ENCODE peak calls at places on chromosomes 6 and 20, in ten cellular contexts. F, A, X, J, G, S, D, H, V and Y are unnamed samples.
A peak's percentile ranks its signal among the peaks of the same experiment; 100 is the strongest.

GRCh38 chr6:131290955-131291354 is 155.7 kb downstream of the AKAP7 start:
- DNase-seq in A (no peak), H (no peak), X (no peak), F (no peak), S (no peak), J (no peak), V (no peak), D (no peak), G (no peak), Y (no peak)

GRCh38 chr20:3727333-3728035 is 5.0 kb upstream of the HSPA12B start:
- DNase-seq in J (peak; percentile 66), A (no peak), V (no peak), F (no peak), D (no peak), G (no peak), H (no peak), X (no peak), S (no peak), Y (no peak)

GRCh38 chr6:56911847-56912246 is 43.1 kb upstream of the BEND6 start:
- DNase-seq in F (no peak), D (peak; percentile 59), S (no peak), A (no peak), X (no peak), G (no peak), J (peak; percentile 86), V (no peak), H (peak; percentile 39), Y (peak; percentile 37)

GRCh38 chr6:134323294-134323693 is 5.4 kb upstream of the SGK1 start:
- DNase-seq in A (no peak), J (no peak), X (no peak), F (no peak), G (no peak), D (no peak), S (no peak), V (no peak), H (no peak), Y (no peak)

GRCh38 chr6:113584767-113585166 is 272.4 kb upstream of the MARCKS start:
- DNase-seq in V (no peak), G (no peak), A (no peak), S (no peak), H (no peak), X (no peak), F (no peak), J (no peak), D (no peak), Y (no peak)

GRCh38 chr6:142374965-142375733 is 73.3 kb downstream of the ADGRG6 start:
- DNase-seq in H (peak; percentile 86), V (no peak), A (no peak), D (peak; percentile 79), X (no peak), S (no peak), J (peak; percentile 91), F (no peak), G (no peak), Y (peak; percentile 83)

GRCh38 chr6:72622094-72622540 is 253 bp downstream of the KCNQ5 start:
- DNase-seq in V (no peak), A (peak; percentile 35), S (peak; percentile 26), F (peak; percentile 42), G (no peak), D (no peak), H (peak; percentile 34), J (peak; percentile 48), X (peak; percentile 58), Y (no peak)

GRCh38 chr6:112234596-112234995 is 19.8 kb downstream of the LAMA4 start:
- DNase-seq in X (no peak), F (no peak), H (no peak), J (peak; percentile 87), S (no peak), A (no peak), G (no peak), V (no peak), D (peak; percentile 57), Y (no peak)

GRCh38 chr6:5763407-5763806 is 243.3 kb downstream of the NRN1 start:
- DNase-seq in D (no peak), F (no peak), G (no peak), X (no peak), J (peak; percentile 23), V (no peak), S (no peak), H (no peak), A (no peak), Y (no peak)

GRCh38 chr6:56046576-56046975 is 171.2 kb upstream of the BMP5 start:
- DNase-seq in A (peak; percentile 25), H (peak; percentile 1), V (no peak), D (peak; percentile 82), F (no peak), X (no peak), G (no peak), S (no peak), J (peak; percentile 83), Y (peak; percentile 97)

GRCh38 chr6:119129148-119129967 is 50.9 kb upstream of the FAM184A start:
- DNase-seq in S (no peak), G (peak; percentile 73), H (peak; percentile 55), J (peak; percentile 75), D (peak; percentile 78), V (no peak), F (no peak), A (no peak), X (no peak), Y (peak; percentile 57)

GRCh38 chr20:840858-841567 is 7.5 kb downstream of the FAM110A start:
- DNase-seq in D (peak; percentile 18), X (peak; percentile 56), A (peak; percentile 70), S (no peak), H (no peak), F (no peak), G (no peak), V (no peak), J (no peak), Y (no peak)

GRCh38 chr6:28969129-28969528 is 36.0 kb downstream of the ZNF311 start:
- DNase-seq in S (no peak), A (no peak), F (no peak), X (no peak), H (no peak), D (no peak), V (no peak), J (no peak), G (no peak), Y (no peak)

GRCh38 chr20:62887147-62887859 is 25.7 kb upstream of the TCFL5 start:
- DNase-seq in F (no peak), S (no peak), A (peak; percentile 67), H (peak; percentile 54), G (peak; percentile 53), J (peak; percentile 83), X (no peak), V (no peak), D (peak; percentile 99), Y (peak; percentile 96)

GRCh38 chr6:118748311-118749062 is 97.1 kb upstream of the CEP85L start:
- DNase-seq in S (peak; percentile 37), A (no peak), D (peak; percentile 31), V (peak; percentile 32), J (peak; percentile 78), G (no peak), F (no peak), X (no peak), H (no peak), Y (no peak)

GRCh38 chr20:3651204-3651970 is 11.8 kb downstream of the GFRA4 start:
- DNase-seq in S (no peak), F (no peak), H (no peak), G (no peak), A (peak; percentile 19), V (no peak), D (no peak), X (peak; percentile 34), J (no peak), Y (no peak)

GRCh38 chr20:10837901-10838300 is 164.1 kb upstream of the JAG1 start:
- DNase-seq in G (no peak), F (no peak), D (peak; percentile 15), V (no peak), S (no peak), A (no peak), H (no peak), X (no peak), J (no peak), Y (no peak)

GRCh38 chr6:167687035-167687720 is 139.5 kb upstream of the AFDN start:
- DNase-seq in J (no peak), F (no peak), A (no peak), G (no peak), D (no peak), X (no peak), V (no peak), H (no peak), S (no peak), Y (no peak)

GRCh38 chr20:17443326-17443858 is 87.8 kb downstream of the BFSP1 start:
- DNase-seq in S (no peak), F (no peak), H (no peak), G (no peak), A (no peak), V (no peak), X (no peak), D (no peak), J (no peak), Y (no peak)

GRCh38 chr6:72554761-72555221 is 67.1 kb upstream of the KCNQ5 start:
- DNase-seq in V (no peak), D (peak; percentile 41), S (no peak), H (peak; percentile 35), G (no peak), F (no peak), A (no peak), X (no peak), J (peak; percentile 59), Y (peak; percentile 35)

GRCh38 chr6:165850434-165851019 is 187.5 kb upstream of the PDE10A start:
- DNase-seq in V (peak; percentile 28), G (peak; percentile 29), X (peak; percentile 53), J (peak; percentile 55), H (no peak), A (peak; percentile 78), D (peak; percentile 46), S (peak; percentile 17), F (peak; percentile 60), Y (peak; percentile 64)

GRCh38 chr20:3784226-3784853 is 2.2 kb downstream of the CENPB start:
- DNase-seq in J (no peak), D (no peak), A (no peak), H (no peak), F (no peak), X (no peak), V (no peak), S (no peak), G (no peak), Y (no peak)

GRCh38 chr6:44800171-44800671 is 412.7 kb downstream of the CDC5L start:
- DNase-seq in F (no peak), J (peak; percentile 71), G (peak; percentile 72), X (no peak), D (peak; percentile 85), H (no peak), S (no peak), A (no peak), V (no peak), Y (peak; percentile 69)

GRCh38 chr20:13492001-13492480 is 146.7 kb downstream of the TASP1 start:
- DNase-seq in J (peak; percentile 85), H (no peak), X (no peak), F (no peak), A (no peak), S (no peak), G (peak; percentile 91), V (no peak), D (peak; percentile 80), Y (peak; percentile 4)

GRCh38 chr6:126657556-126658129 is 317.7 kb downstream of the CENPW start:
- DNase-seq in F (no peak), D (peak; percentile 46), S (no peak), V (no peak), J (peak; percentile 47), G (peak; percentile 14), H (peak; percentile 20), A (no peak), X (no peak), Y (peak; percentile 38)

GRCh38 chr20:62822788-62823651 is 6.2 kb downstream of the COL9A3 start:
- DNase-seq in F (no peak), J (no peak), D (no peak), V (no peak), X (peak; percentile 73), A (peak; percentile 74), S (no peak), H (no peak), G (no peak), Y (no peak)

GRCh38 chr20:59412896-59413295 is 112.5 kb downstream of the EDN3 start:
- DNase-seq in V (no peak), D (no peak), J (no peak), H (no peak), S (no peak), G (no peak), F (no peak), A (no peak), X (no peak), Y (no peak)

GRCh38 chr20:19451591-19452295 is 239.3 kb downstream of the SLC24A3 start:
- DNase-seq in A (no peak), H (no peak), D (no peak), S (no peak), F (no peak), G (no peak), J (no peak), X (peak; percentile 42), V (no peak), Y (no peak)